ENCODE peak calls at places on chromosomes 13 and 19, in ten cellular contexts. D, L, F, M, V, N, X, T, K and B are unnamed samples.

GRCh38 chr19:1295169-1296012 is 9.7 kb downstream of the EFNA2 start:
- DNase-seq in K (peak; percentile 74), M (no peak), V (no peak), D (no peak), L (no peak), F (no peak), X (no peak), T (no peak), N (peak; percentile 82), B (no peak)

GRCh38 chr19:43839139-43839538 is 12.0 kb downstream of the ZNF283 start:
- DNase-seq in K (no peak), F (no peak), M (no peak), X (no peak), V (no peak), T (no peak), D (no peak), L (no peak), N (no peak), B (no peak)

GRCh38 chr19:54102421-54103169 is at the start of gene NDUFA3:
- DNase-seq in D (peak; percentile 89), V (peak; percentile 96), X (peak; percentile 98), N (peak; percentile 95), F (peak; percentile 99), M (peak; percentile 98), T (peak; percentile 99), K (peak; percentile 98), L (peak; percentile 92), B (peak; percentile 99)

GRCh38 chr19:51016798-51017683 is 2.5 kb downstream of the KLK10 start:
- DNase-seq in N (peak; percentile 77), D (no peak), M (no peak), K (peak; percentile 27), X (no peak), L (peak; percentile 47), F (peak; percentile 33), T (peak; percentile 57), V (peak; percentile 75), B (no peak)

GRCh38 chr19:50706387-50706786 is 13.2 kb downstream of the SHANK1 start:
- DNase-seq in X (no peak), N (no peak), M (no peak), K (no peak), F (no peak), V (no peak), D (no peak), T (no peak), L (no peak), B (no peak)

GRCh38 chr13:54029226-54029625 is 1000.6 kb downstream of the OLFM4 start:
- DNase-seq in X (no peak), D (no peak), K (no peak), M (no peak), L (no peak), V (peak; percentile 13), T (no peak), F (peak; percentile 12), N (no peak), B (no peak)

GRCh38 chr13:43232144-43232840 is 208.9 kb downstream of the DNAJC15 start:
- DNase-seq in N (no peak), T (no peak), X (no peak), F (no peak), M (no peak), L (no peak), V (no peak), D (no peak), K (no peak), B (no peak)

GRCh38 chr19:38664503-38665211 is 17.2 kb downstream of the ACTN4 start:
- DNase-seq in M (no peak), V (no peak), K (no peak), T (no peak), X (no peak), F (no peak), L (no peak), D (no peak), N (no peak), B (no peak)

GRCh38 chr19:10769533-10770491 is 51.9 kb downstream of the DNM2 start:
- DNase-seq in K (peak; percentile 51), T (peak; percentile 31), V (no peak), D (no peak), L (no peak), F (peak; percentile 54), M (peak; percentile 80), X (no peak), N (peak; percentile 20), B (peak; percentile 68)

GRCh38 chr13:105670179-105671015 is 865.1 kb downstream of the EFNB2 start:
- DNase-seq in T (no peak), N (no peak), K (no peak), V (no peak), F (no peak), L (no peak), X (no peak), M (no peak), D (no peak), B (no peak)

DNA sequence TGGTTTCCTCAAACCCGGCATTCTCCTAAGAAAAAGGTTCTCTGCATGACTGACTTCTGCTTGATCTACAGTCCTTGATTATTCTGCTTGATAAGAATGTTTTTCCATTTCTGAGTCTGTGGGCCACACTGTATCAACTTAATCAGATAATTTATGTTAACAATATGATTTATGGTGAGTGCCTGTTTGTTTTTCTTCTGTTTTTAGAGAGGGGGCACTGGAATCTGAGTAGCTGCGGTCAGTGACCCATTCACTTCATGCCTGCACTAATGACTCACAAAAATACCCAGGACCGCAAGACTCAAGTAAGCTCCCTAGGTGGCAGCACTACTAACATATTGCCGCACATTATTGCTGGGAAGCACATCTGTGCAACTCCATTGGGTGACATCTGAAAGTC is 542.3 kb upstream of the ATXN8OS start:
- DNase-seq in X (no peak), L (no peak), F (peak; percentile 17), N (peak; percentile 5), D (no peak), M (no peak), T (no peak), V (no peak), K (peak; percentile 67), B (no peak)
- TF ChIP-seq CTCF in X (no peak), L (peak; percentile 39), F (peak; percentile 8), N (peak; percentile 16), D (no peak), M (no peak), T (no peak), V (peak; percentile 70), K (peak; percentile 85), B (no peak)

GRCh38 chr19:35549174-35549788 is 3.9 kb downstream of the TMEM147 start:
- DNase-seq in L (peak; percentile 43), X (no peak), F (peak; percentile 75), T (peak; percentile 73), M (peak; percentile 47), D (no peak), K (peak; percentile 73), V (no peak), N (peak; percentile 66), B (no peak)
- TF ChIP-seq CTCF in L (peak; percentile 81), X (peak; percentile 56), F (peak; percentile 83), T (peak; percentile 67), M (peak; percentile 67), D (peak; percentile 69), K (peak; percentile 75), V (peak; percentile 92), N (peak; percentile 71), B (peak; percentile 69)

GRCh38 chr19:45752639-45753038 is 16.4 kb downstream of the SIX5 start:
- DNase-seq in D (no peak), N (no peak), F (no peak), K (no peak), M (no peak), X (no peak), V (no peak), L (no peak), T (no peak), B (no peak)

GRCh38 chr19:45754323-45754722 is 14.7 kb downstream of the SIX5 start:
- DNase-seq in V (no peak), K (no peak), F (no peak), D (no peak), N (no peak), M (no peak), T (no peak), L (no peak), X (no peak), B (no peak)

GRCh38 chr19:45758921-45759320 is 10.1 kb downstream of the SIX5 start:
- DNase-seq in T (no peak), X (no peak), V (no peak), K (no peak), F (no peak), L (no peak), D (no peak), N (no peak), M (no peak), B (no peak)

GRCh38 chr19:45757696-45758095 is 11.4 kb downstream of the SIX5 start:
- DNase-seq in T (no peak), N (no peak), D (no peak), L (no peak), F (no peak), V (no peak), X (no peak), M (no peak), K (no peak), B (no peak)

DNA sequence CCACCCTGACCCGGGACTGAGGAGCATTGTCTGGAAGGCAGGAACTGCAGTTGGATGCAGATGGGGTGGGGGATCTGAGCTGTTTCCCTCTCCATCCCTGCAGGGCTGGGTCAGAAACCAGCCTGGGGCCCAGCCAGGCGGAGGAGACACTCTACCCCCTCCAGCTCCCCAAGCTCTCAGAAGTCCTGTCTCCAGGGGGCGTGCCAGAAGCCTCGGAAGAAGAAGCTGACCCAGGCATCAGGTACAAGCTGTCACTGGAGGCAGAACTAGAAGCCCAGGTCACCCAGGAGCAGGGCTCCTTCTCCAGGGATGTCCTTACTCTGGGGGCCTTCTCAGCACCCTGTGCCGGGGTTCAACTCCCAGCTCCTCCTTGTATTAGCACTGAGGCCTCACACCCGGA is 15.5 kb downstream of the SIX5 start:
- DNase-seq in T (no peak), V (no peak), X (no peak), K (no peak), N (peak; percentile 49), D (no peak), F (no peak), L (no peak), M (no peak), B (no peak)
- TF ChIP-seq CTCF in T (no peak), V (peak; percentile 55), X (no peak), K (no peak), N (no peak), D (no peak), F (peak; percentile 35), L (no peak), M (no peak), B (no peak)

DNA sequence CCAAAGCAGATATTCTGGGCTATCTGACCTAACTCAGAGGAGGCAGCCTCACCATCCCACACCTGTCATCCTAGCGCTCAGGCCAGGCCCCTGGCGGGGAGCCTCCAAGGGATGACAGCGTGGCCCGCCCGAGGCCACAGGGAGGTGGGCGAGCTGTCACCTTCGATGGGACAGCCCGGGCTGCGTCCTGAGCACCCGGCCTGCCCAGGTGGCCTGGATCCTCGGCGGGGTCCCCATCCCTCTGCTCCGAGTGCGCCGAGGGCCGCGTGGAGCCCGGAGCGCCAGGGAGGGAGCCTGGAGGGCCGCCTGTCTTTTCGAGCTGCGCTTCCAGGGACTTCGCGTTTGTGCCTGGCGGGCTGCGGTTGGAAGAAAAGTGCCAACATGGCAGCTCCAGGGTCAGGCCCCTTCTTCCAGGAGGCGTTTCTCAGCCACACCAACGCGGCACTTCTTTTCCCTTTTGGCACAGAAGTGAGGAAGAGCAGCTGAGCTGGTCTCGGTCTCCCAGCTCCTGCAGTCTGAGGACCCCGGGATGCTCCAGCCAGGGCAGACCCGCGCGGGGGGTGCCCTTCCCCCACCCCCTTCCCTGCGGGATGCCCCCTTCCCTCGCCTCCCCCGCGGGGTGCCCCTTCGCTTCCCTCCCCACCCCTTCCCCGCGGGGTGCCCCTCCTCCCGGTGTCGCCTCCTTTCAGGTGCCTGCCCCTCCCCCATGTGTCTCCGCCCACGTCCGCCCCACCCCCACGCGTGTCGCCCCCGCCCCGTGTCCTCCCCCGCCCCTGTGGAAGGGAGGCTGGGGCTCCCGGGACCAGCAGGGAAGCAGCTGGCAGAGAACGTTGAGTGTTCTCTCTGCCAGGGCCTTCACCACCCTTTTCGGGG is 42.3 kb downstream of the GJA3 start:
- DNase-seq in N (peak; percentile 52), K (peak; percentile 48), L (peak; percentile 14), D (no peak), F (peak; percentile 35), V (no peak), X (peak; percentile 79), M (peak; percentile 37), T (peak; percentile 32), B (no peak)
- TF ChIP-seq CTCF in N (peak; percentile 63), K (no peak), L (peak; percentile 66), D (no peak), F (no peak), V (no peak), X (no peak), M (no peak), T (no peak), B (no peak)